ENCODE peak calls at places on chromosomes 4 and X, in six cellular contexts. Q is AG08396, B is MM.1S, Y is adipocyte, K is NCI-H82, P is ELR. N is an unnamed sample.

GRCh38 chrX:150163956-150164726 is 199.0 kb upstream of the MAMLD1 start:
- DNase-seq in Y (no peak), Q (no peak), K (no peak), B (no peak), P (no peak), N (no peak)

GRCh38 chrX:129931411-129932136 is 25.6 kb downstream of the UTP14A start:
- DNase-seq in K (peak), B (peak), P (peak), Q (peak), Y (peak), N (peak)

GRCh38 chrX:68686684-68687045 is 39.2 kb downstream of the STARD8 start:
- DNase-seq in Q (no peak), K (peak), B (no peak), P (peak), Y (no peak), N (no peak)

GRCh38 chr4:188346171-188346809 is 207.0 kb downstream of the TRIML1 start:
- DNase-seq in Y (no peak), K (no peak), P (no peak), B (no peak), Q (no peak), N (no peak)

GRCh38 chr4:22434895-22435294 is 81.0 kb downstream of the ADGRA3 start:
- DNase-seq in P (peak), Q (peak), B (peak), K (peak), Y (peak), N (no peak)

GRCh38 chr4:26788341-26788733 is 72.3 kb upstream of the STIM2 start:
- DNase-seq in P (no peak), B (no peak), Q (no peak), Y (no peak), K (no peak), N (no peak)

GRCh38 chr4:108738307-108738706 is 24.5 kb downstream of the ETNPPL start:
- DNase-seq in Y (no peak), P (peak), B (no peak), Q (no peak), K (no peak), N (no peak)

GRCh38 chrX:130179579-130180215 is 7.9 kb downstream of the RAB33A start:
- DNase-seq in K (no peak), P (no peak), Q (no peak), B (no peak), Y (no peak), N (peak)

GRCh38 chr4:145939856-145940255 is 1.2 kb upstream of the ZNF827 start:
- DNase-seq in Q (no peak), K (no peak), P (peak), Y (peak), B (no peak), N (no peak)

GRCh38 chrX:38052096-38052495 is 45.7 kb downstream of the SYTL5 start:
- DNase-seq in P (peak), K (no peak), Q (peak), B (no peak), Y (peak), N (no peak)

GRCh38 chr4:165410214-165410613 is 31.4 kb downstream of the CPE start:
- DNase-seq in Q (no peak), P (no peak), B (no peak), Y (no peak), K (no peak), N (peak)

GRCh38 chrX:105765691-105766090 is 56.6 kb upstream of the NRK start:
- DNase-seq in K (peak), P (no peak), B (no peak), Q (no peak), Y (no peak), N (no peak)

GRCh38 chrX:73867144-73867543 is 304.1 kb downstream of the CHIC1 start:
- DNase-seq in Y (no peak), P (no peak), B (no peak), K (no peak), Q (no peak), N (no peak)

GRCh38 chrX:51456814-51457213 is 39.6 kb downstream of the NUDT11 start:
- DNase-seq in B (no peak), Y (peak), P (no peak), K (peak), Q (no peak), N (no peak)

GRCh38 chr4:137819964-137820383 is 287.7 kb upstream of the PCDH18 start:
- DNase-seq in Y (peak), Q (peak), B (peak), P (peak), K (peak), N (peak)

GRCh38 chr4:56426273-56426672 is 9.1 kb downstream of the PPAT start:
- DNase-seq in Y (no peak), Q (no peak), K (no peak), B (no peak), P (no peak), N (no peak)

GRCh38 chrX:103063918-103064434 is at the start of gene BEX1:
- DNase-seq in Y (no peak), K (peak), B (no peak), P (peak), Q (no peak), N (peak)

GRCh38 chr4:73086095-73086869 is 16.8 kb upstream of the COX18 start:
- DNase-seq in Y (no peak), K (no peak), P (no peak), B (peak), Q (no peak), N (no peak)

GRCh38 chr4:110361921-110362320 is 114.0 kb upstream of the ENPEP start:
- DNase-seq in B (no peak), Y (peak), Q (no peak), K (no peak), P (peak), N (no peak)

GRCh38 chrX:141902366-141902765 is 1.3 kb upstream of the MAGEC1 start:
- DNase-seq in Q (no peak), Y (no peak), P (no peak), K (no peak), B (no peak), N (no peak)

GRCh38 chr4:169912996-169913395 is 113.2 kb downstream of the MFAP3L start:
- DNase-seq in K (no peak), Q (no peak), P (no peak), B (no peak), Y (no peak), N (no peak)

GRCh38 chr4:83010522-83011318 is at the start of gene LIN54:
- DNase-seq in Q (peak), K (peak), P (peak), Y (peak), B (peak), N (peak)

GRCh38 chrX:115584715-115585114 is 23.7 kb downstream of the PLS3 start:
- DNase-seq in P (peak), B (no peak), Y (no peak), K (no peak), Q (no peak), N (no peak)

GRCh38 chrX:148371251-148371650 is 129.2 kb upstream of the AFF2 start:
- DNase-seq in P (no peak), Y (no peak), Q (no peak), B (no peak), K (no peak), N (no peak)